ENCODE peak calls at places on chromosomes 12 and 14, in four cellular contexts. S, G, I and D are unnamed samples.

GRCh38 chr12:27515671-27516070 is 8.3 kb upstream of the PPFIBP1 start:
- DNase-seq in S (no peak), G (no peak), I (no peak), D (no peak)

GRCh38 chr14:54674342-54674741 is 107.4 kb downstream of the SAMD4A start:
- DNase-seq in S (no peak), G (no peak), I (no peak), D (no peak)

GRCh38 chr14:80269338-80269935 is 58.1 kb upstream of the DIO2 start:
- DNase-seq in S (no peak), G (no peak), I (no peak), D (no peak)

GRCh38 chr14:55348766-55349453 is 62.7 kb downstream of the ATG14 start:
- DNase-seq in S (no peak), G (no peak), I (no peak), D (no peak)

GRCh38 chr12:131986361-131986760 is 36.6 kb downstream of the EP400 start:
- DNase-seq in S (no peak), G (no peak), I (no peak), D (no peak)

GRCh38 chr14:81427348-81428058 is 27.4 kb upstream of the STON2 start:
- DNase-seq in S (no peak), G (peak), I (no peak), D (peak)

GRCh38 chr14:89406941-89407340 is 10.1 kb downstream of the FOXN3 start:
- DNase-seq in S (no peak), G (no peak), I (no peak), D (no peak)

GRCh38 chr14:79424462-79424861 is 786.8 kb downstream of the DIO2 start:
- DNase-seq in S (no peak), G (no peak), I (no peak), D (no peak)

GRCh38 chr12:111758120-111758561 is 8.6 kb upstream of the ALDH2 start:
- DNase-seq in S (no peak), G (no peak), I (no peak), D (no peak)

GRCh38 chr12:105933671-105934665 is 204.8 kb downstream of the NUAK1 start:
- DNase-seq in S (no peak), G (no peak), I (no peak), D (no peak)
- TF ChIP-seq BHLHE40 in S (no peak), G (no peak), I (no peak), D (no peak)

DNA sequence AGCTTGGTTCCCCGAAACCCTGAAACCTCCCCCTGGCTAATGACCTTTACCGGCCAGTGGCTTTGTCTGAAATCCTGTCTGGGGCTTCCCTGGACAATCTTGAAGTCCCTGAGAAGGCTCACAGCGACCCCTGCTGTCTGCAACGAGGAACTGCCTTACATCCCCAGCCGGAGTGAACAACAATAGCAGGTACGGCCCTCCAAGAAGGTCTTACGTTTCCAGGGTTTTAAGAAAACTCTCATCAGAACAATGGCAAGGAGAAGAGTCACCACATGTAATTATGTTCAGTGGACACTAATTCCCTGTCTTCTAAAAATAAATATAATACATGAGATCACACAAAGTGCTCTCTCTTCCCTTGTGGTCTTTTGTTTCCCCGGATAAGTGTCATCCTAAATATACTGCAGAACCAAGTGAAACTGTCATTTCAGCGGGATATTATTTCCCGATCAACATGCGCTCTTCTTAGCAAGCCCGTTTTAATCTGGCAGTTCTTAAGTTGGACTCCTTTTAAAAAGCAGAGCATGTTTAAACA is 53.3 kb downstream of the RBM19 start:
- DNase-seq in S (peak), G (peak), I (no peak), D (peak)
- TF ChIP-seq FOXM1 in S (no peak), G (no peak), I (no peak), D (no peak)

GRCh38 chr14:44777567-44777966 is 184.2 kb downstream of the KLHL28 start:
- DNase-seq in S (no peak), G (no peak), I (no peak), D (no peak)

GRCh38 chr14:44775248-44775647 is 186.5 kb downstream of the KLHL28 start:
- DNase-seq in S (no peak), G (no peak), I (no peak), D (no peak)

GRCh38 chr14:44782775-44783238 is 178.9 kb downstream of the KLHL28 start:
- DNase-seq in S (no peak), G (no peak), I (no peak), D (no peak)

GRCh38 chr14:44783899-44784298 is 177.8 kb downstream of the KLHL28 start:
- DNase-seq in S (no peak), G (no peak), I (no peak), D (no peak)

GRCh38 chr14:44778562-44778961 is 183.2 kb downstream of the KLHL28 start:
- DNase-seq in S (no peak), G (no peak), I (no peak), D (no peak)
- TF ChIP-seq BHLHE40 in S (no peak), G (no peak), I (no peak), D (no peak)

GRCh38 chr12:88111074-88111652 is 30.7 kb downstream of the CEP290 start:
- DNase-seq in S (peak), G (no peak), I (peak), D (peak)
- TF ChIP-seq FOXM1 in S (no peak), G (no peak), I (no peak), D (no peak)

DNA sequence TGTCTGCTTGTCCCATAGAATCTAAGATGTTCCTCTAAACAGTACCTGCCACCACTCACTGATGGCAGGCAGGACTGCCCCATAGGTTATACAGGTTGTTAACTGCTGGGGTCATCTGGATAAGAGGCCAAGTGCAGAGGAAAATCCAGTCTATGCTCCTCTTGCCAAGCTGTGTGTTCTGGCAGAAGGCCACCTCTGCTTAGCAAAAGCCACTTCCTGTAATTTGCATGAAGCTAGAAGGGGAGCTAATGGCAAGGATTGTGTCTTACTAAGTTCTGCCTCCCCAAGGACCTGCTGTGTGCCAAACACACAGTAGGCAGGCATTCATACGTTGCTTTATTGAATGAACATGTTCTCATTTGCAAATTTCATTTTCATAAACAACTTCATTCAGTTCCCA is 445.4 kb downstream of the BCL11B start:
- DNase-seq in S (no peak), G (no peak), I (no peak), D (no peak)
- TF ChIP-seq BHLHE40 in S (no peak), G (no peak), I (no peak), D (no peak)

DNA sequence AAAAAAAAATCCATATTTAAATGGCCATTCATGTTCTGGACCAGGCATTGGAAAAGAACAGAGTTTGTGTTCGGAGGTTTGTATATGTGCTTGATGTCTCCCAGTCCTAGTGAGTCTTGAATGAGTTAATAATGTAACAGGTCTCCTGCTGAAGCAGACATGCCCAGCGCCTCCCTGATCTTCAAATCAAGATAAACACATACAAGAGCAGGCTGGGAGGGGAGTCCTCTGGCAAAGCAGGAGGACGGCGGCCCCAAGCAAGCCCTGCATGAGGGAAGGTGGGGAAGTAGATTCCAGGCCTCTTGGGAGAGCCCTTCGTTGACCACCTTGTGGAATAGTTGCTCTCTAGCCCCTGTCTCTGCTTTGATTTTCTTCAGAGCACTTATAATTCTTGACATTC is 156.3 kb downstream of the ZFP36L1 start:
- DNase-seq in S (no peak), G (no peak), I (no peak), D (no peak)
- TF ChIP-seq FOXM1 in S (no peak), G (no peak), I (no peak), D (no peak)

DNA sequence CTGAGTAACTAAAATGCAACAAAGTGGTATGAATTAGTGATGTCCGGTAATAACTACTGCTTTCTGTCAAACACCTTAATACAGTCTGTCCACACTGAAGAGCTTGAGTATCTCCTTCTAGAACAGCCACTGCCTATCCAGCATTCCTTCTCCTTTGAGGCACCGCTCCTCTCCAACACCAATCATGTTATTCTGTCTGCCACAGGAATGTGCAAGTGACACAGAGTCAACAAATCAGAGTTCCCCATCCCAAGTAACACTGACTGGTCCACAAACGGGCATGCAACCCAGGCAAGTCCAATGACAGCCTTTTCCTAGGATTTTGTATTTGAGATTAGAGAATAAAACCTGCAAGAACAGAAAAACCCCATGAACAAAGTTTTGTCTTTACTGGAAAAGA is 3.8 kb downstream of the GXYLT1 start:
- DNase-seq in S (peak), G (no peak), I (no peak), D (no peak)
- TF ChIP-seq BHLHE40 in S (no peak), G (no peak), I (no peak), D (no peak)